ENCODE peak calls at places on chromosomes 13 and 19, in nine cellular contexts. One of them, this sample, is unnamed.

GRCh38 chr19:45764487-45764886 is 4.6 kb downstream of the SIX5 start:
- DNase-seq in stimulated activated CD8-positive, alpha-beta memory T cell treated with anti-CD3 and anti-CD28 coated beads, Interleukin-4, amount 100 ng/mL, for 4 hours: no peak
- DNase-seq in activated naive CD8-positive, alpha-beta T cell treated with anti-CD3 and anti-CD28 coated beads, Interleukin-2, amount 50 U/mL, for 24 hours: no peak
- DNase-seq in LHCN-M2: no peak
- DNase-seq in tibial artery: no peak
- DNase-seq in aorta: no peak
- DNase-seq in T-helper 2 cell: no peak
- DNase-seq in Peyer's patch: no peak
- DNase-seq in germinal center: no peak
- DNase-seq in this sample: no peak

GRCh38 chr13:99886706-99887105 is 84.9 kb downstream of the ZIC5 start:
- DNase-seq in stimulated activated CD8-positive, alpha-beta memory T cell treated with anti-CD3 and anti-CD28 coated beads, Interleukin-4, amount 100 ng/mL, for 4 hours: no peak
- DNase-seq in activated naive CD8-positive, alpha-beta T cell treated with anti-CD3 and anti-CD28 coated beads, Interleukin-2, amount 50 U/mL, for 24 hours: no peak
- DNase-seq in LHCN-M2: peak
- DNase-seq in tibial artery: no peak
- DNase-seq in aorta: no peak
- DNase-seq in T-helper 2 cell: no peak
- DNase-seq in Peyer's patch: no peak
- DNase-seq in germinal center: no peak
- DNase-seq in this sample: no peak

GRCh38 chr13:33394294-33394932 is 108.9 kb upstream of the STARD13 start:
- DNase-seq in stimulated activated CD8-positive, alpha-beta memory T cell treated with anti-CD3 and anti-CD28 coated beads, Interleukin-4, amount 100 ng/mL, for 4 hours: no peak
- DNase-seq in activated naive CD8-positive, alpha-beta T cell treated with anti-CD3 and anti-CD28 coated beads, Interleukin-2, amount 50 U/mL, for 24 hours: no peak
- DNase-seq in LHCN-M2: no peak
- DNase-seq in tibial artery: no peak
- DNase-seq in aorta: no peak
- DNase-seq in T-helper 2 cell: no peak
- DNase-seq in Peyer's patch: no peak
- DNase-seq in germinal center: no peak
- DNase-seq in this sample: no peak

GRCh38 chr13:32528358-32528757 is 10.2 kb downstream of the N4BP2L2 start:
- DNase-seq in stimulated activated CD8-positive, alpha-beta memory T cell treated with anti-CD3 and anti-CD28 coated beads, Interleukin-4, amount 100 ng/mL, for 4 hours: no peak
- DNase-seq in activated naive CD8-positive, alpha-beta T cell treated with anti-CD3 and anti-CD28 coated beads, Interleukin-2, amount 50 U/mL, for 24 hours: no peak
- DNase-seq in LHCN-M2: peak
- DNase-seq in tibial artery: no peak
- DNase-seq in aorta: no peak
- DNase-seq in T-helper 2 cell: no peak
- DNase-seq in Peyer's patch: no peak
- DNase-seq in germinal center: no peak
- DNase-seq in this sample: peak

GRCh38 chr19:1019980-1020867 is 699 bp downstream of the TMEM259 start:
- DNase-seq in stimulated activated CD8-positive, alpha-beta memory T cell treated with anti-CD3 and anti-CD28 coated beads, Interleukin-4, amount 100 ng/mL, for 4 hours: no peak
- DNase-seq in activated naive CD8-positive, alpha-beta T cell treated with anti-CD3 and anti-CD28 coated beads, Interleukin-2, amount 50 U/mL, for 24 hours: peak
- DNase-seq in LHCN-M2: no peak
- DNase-seq in tibial artery: no peak
- DNase-seq in aorta: peak
- DNase-seq in T-helper 2 cell: no peak
- DNase-seq in Peyer's patch: peak
- DNase-seq in germinal center: no peak
- DNase-seq in this sample: peak

GRCh38 chr13:65724261-65724660 is 1505.9 kb downstream of the PCDH9 start:
- DNase-seq in stimulated activated CD8-positive, alpha-beta memory T cell treated with anti-CD3 and anti-CD28 coated beads, Interleukin-4, amount 100 ng/mL, for 4 hours: no peak
- DNase-seq in activated naive CD8-positive, alpha-beta T cell treated with anti-CD3 and anti-CD28 coated beads, Interleukin-2, amount 50 U/mL, for 24 hours: no peak
- DNase-seq in LHCN-M2: peak
- DNase-seq in tibial artery: no peak
- DNase-seq in aorta: no peak
- DNase-seq in T-helper 2 cell: no peak
- DNase-seq in Peyer's patch: no peak
- DNase-seq in germinal center: no peak
- DNase-seq in this sample: no peak

GRCh38 chr13:42272115-42272756 is at the start of gene AKAP11:
- DNase-seq in stimulated activated CD8-positive, alpha-beta memory T cell treated with anti-CD3 and anti-CD28 coated beads, Interleukin-4, amount 100 ng/mL, for 4 hours: peak
- DNase-seq in activated naive CD8-positive, alpha-beta T cell treated with anti-CD3 and anti-CD28 coated beads, Interleukin-2, amount 50 U/mL, for 24 hours: peak
- DNase-seq in LHCN-M2: peak
- DNase-seq in tibial artery: no peak
- DNase-seq in aorta: peak
- DNase-seq in T-helper 2 cell: peak
- DNase-seq in Peyer's patch: peak
- DNase-seq in germinal center: peak
- DNase-seq in this sample: peak

GRCh38 chr13:24995225-24995804 is 100.6 kb upstream of the PABPC3 start:
- DNase-seq in stimulated activated CD8-positive, alpha-beta memory T cell treated with anti-CD3 and anti-CD28 coated beads, Interleukin-4, amount 100 ng/mL, for 4 hours: peak
- DNase-seq in activated naive CD8-positive, alpha-beta T cell treated with anti-CD3 and anti-CD28 coated beads, Interleukin-2, amount 50 U/mL, for 24 hours: peak
- DNase-seq in LHCN-M2: peak
- DNase-seq in tibial artery: no peak
- DNase-seq in aorta: peak
- DNase-seq in T-helper 2 cell: peak
- DNase-seq in Peyer's patch: peak
- DNase-seq in germinal center: peak
- DNase-seq in this sample: peak

GRCh38 chr13:99426426-99426825 is 74.8 kb upstream of the TM9SF2 start:
- DNase-seq in stimulated activated CD8-positive, alpha-beta memory T cell treated with anti-CD3 and anti-CD28 coated beads, Interleukin-4, amount 100 ng/mL, for 4 hours: no peak
- DNase-seq in activated naive CD8-positive, alpha-beta T cell treated with anti-CD3 and anti-CD28 coated beads, Interleukin-2, amount 50 U/mL, for 24 hours: peak
- DNase-seq in LHCN-M2: no peak
- DNase-seq in tibial artery: no peak
- DNase-seq in aorta: no peak
- DNase-seq in T-helper 2 cell: no peak
- DNase-seq in Peyer's patch: no peak
- DNase-seq in germinal center: no peak
- DNase-seq in this sample: no peak

GRCh38 chr19:39858541-39858940 is 12.4 kb upstream of the FBL start:
- DNase-seq in stimulated activated CD8-positive, alpha-beta memory T cell treated with anti-CD3 and anti-CD28 coated beads, Interleukin-4, amount 100 ng/mL, for 4 hours: no peak
- DNase-seq in activated naive CD8-positive, alpha-beta T cell treated with anti-CD3 and anti-CD28 coated beads, Interleukin-2, amount 50 U/mL, for 24 hours: no peak
- DNase-seq in LHCN-M2: no peak
- DNase-seq in tibial artery: no peak
- DNase-seq in aorta: no peak
- DNase-seq in T-helper 2 cell: no peak
- DNase-seq in Peyer's patch: peak
- DNase-seq in germinal center: no peak
- DNase-seq in this sample: no peak

GRCh38 chr19:7691497-7691896 is 10.4 kb downstream of the FCER2 start:
- DNase-seq in stimulated activated CD8-positive, alpha-beta memory T cell treated with anti-CD3 and anti-CD28 coated beads, Interleukin-4, amount 100 ng/mL, for 4 hours: no peak
- DNase-seq in activated naive CD8-positive, alpha-beta T cell treated with anti-CD3 and anti-CD28 coated beads, Interleukin-2, amount 50 U/mL, for 24 hours: no peak
- DNase-seq in LHCN-M2: no peak
- DNase-seq in tibial artery: no peak
- DNase-seq in aorta: no peak
- DNase-seq in T-helper 2 cell: no peak
- DNase-seq in Peyer's patch: no peak
- DNase-seq in germinal center: no peak
- DNase-seq in this sample: no peak

GRCh38 chr13:113536461-113537110 is 46.1 kb upstream of the DCUN1D2 start:
- DNase-seq in stimulated activated CD8-positive, alpha-beta memory T cell treated with anti-CD3 and anti-CD28 coated beads, Interleukin-4, amount 100 ng/mL, for 4 hours: no peak
- DNase-seq in activated naive CD8-positive, alpha-beta T cell treated with anti-CD3 and anti-CD28 coated beads, Interleukin-2, amount 50 U/mL, for 24 hours: no peak
- DNase-seq in LHCN-M2: no peak
- DNase-seq in tibial artery: peak
- DNase-seq in aorta: no peak
- DNase-seq in T-helper 2 cell: no peak
- DNase-seq in Peyer's patch: peak
- DNase-seq in germinal center: no peak
- DNase-seq in this sample: no peak

GRCh38 chr19:45564131-45564780 is 20.3 kb downstream of the OPA3 start:
- DNase-seq in stimulated activated CD8-positive, alpha-beta memory T cell treated with anti-CD3 and anti-CD28 coated beads, Interleukin-4, amount 100 ng/mL, for 4 hours: no peak
- DNase-seq in activated naive CD8-positive, alpha-beta T cell treated with anti-CD3 and anti-CD28 coated beads, Interleukin-2, amount 50 U/mL, for 24 hours: no peak
- DNase-seq in LHCN-M2: no peak
- DNase-seq in tibial artery: no peak
- DNase-seq in aorta: no peak
- DNase-seq in T-helper 2 cell: no peak
- DNase-seq in Peyer's patch: peak
- DNase-seq in germinal center: no peak
- DNase-seq in this sample: no peak

GRCh38 chr19:34319230-34319585 is 45.8 kb upstream of the GPI start:
- DNase-seq in stimulated activated CD8-positive, alpha-beta memory T cell treated with anti-CD3 and anti-CD28 coated beads, Interleukin-4, amount 100 ng/mL, for 4 hours: no peak
- DNase-seq in activated naive CD8-positive, alpha-beta T cell treated with anti-CD3 and anti-CD28 coated beads, Interleukin-2, amount 50 U/mL, for 24 hours: no peak
- DNase-seq in LHCN-M2: no peak
- DNase-seq in tibial artery: no peak
- DNase-seq in aorta: no peak
- DNase-seq in T-helper 2 cell: no peak
- DNase-seq in Peyer's patch: no peak
- DNase-seq in germinal center: no peak
- DNase-seq in this sample: no peak

GRCh38 chr19:47598407-47599349 is 10.3 kb upstream of the BICRA start:
- DNase-seq in stimulated activated CD8-positive, alpha-beta memory T cell treated with anti-CD3 and anti-CD28 coated beads, Interleukin-4, amount 100 ng/mL, for 4 hours: no peak
- DNase-seq in activated naive CD8-positive, alpha-beta T cell treated with anti-CD3 and anti-CD28 coated beads, Interleukin-2, amount 50 U/mL, for 24 hours: no peak
- DNase-seq in LHCN-M2: peak
- DNase-seq in tibial artery: peak
- DNase-seq in aorta: peak
- DNase-seq in T-helper 2 cell: no peak
- DNase-seq in Peyer's patch: peak
- DNase-seq in germinal center: no peak
- DNase-seq in this sample: peak

GRCh38 chr19:50649433-50650391 is at the start of gene C19orf81:
- DNase-seq in stimulated activated CD8-positive, alpha-beta memory T cell treated with anti-CD3 and anti-CD28 coated beads, Interleukin-4, amount 100 ng/mL, for 4 hours: no peak
- DNase-seq in activated naive CD8-positive, alpha-beta T cell treated with anti-CD3 and anti-CD28 coated beads, Interleukin-2, amount 50 U/mL, for 24 hours: no peak
- DNase-seq in LHCN-M2: peak
- DNase-seq in tibial artery: no peak
- DNase-seq in aorta: no peak
- DNase-seq in T-helper 2 cell: no peak
- DNase-seq in Peyer's patch: no peak
- DNase-seq in germinal center: no peak
- DNase-seq in this sample: no peak

GRCh38 chr19:45154064-45154827 is 6.5 kb downstream of the NKPD1 start:
- DNase-seq in stimulated activated CD8-positive, alpha-beta memory T cell treated with anti-CD3 and anti-CD28 coated beads, Interleukin-4, amount 100 ng/mL, for 4 hours: no peak
- DNase-seq in activated naive CD8-positive, alpha-beta T cell treated with anti-CD3 and anti-CD28 coated beads, Interleukin-2, amount 50 U/mL, for 24 hours: no peak
- DNase-seq in LHCN-M2: peak
- DNase-seq in tibial artery: no peak
- DNase-seq in aorta: no peak
- DNase-seq in T-helper 2 cell: no peak
- DNase-seq in Peyer's patch: no peak
- DNase-seq in germinal center: no peak
- DNase-seq in this sample: peak

GRCh38 chr19:16153582-16154336 is 10.3 kb downstream of the HSH2D start:
- DNase-seq in stimulated activated CD8-positive, alpha-beta memory T cell treated with anti-CD3 and anti-CD28 coated beads, Interleukin-4, amount 100 ng/mL, for 4 hours: no peak
- DNase-seq in activated naive CD8-positive, alpha-beta T cell treated with anti-CD3 and anti-CD28 coated beads, Interleukin-2, amount 50 U/mL, for 24 hours: no peak
- DNase-seq in LHCN-M2: peak
- DNase-seq in tibial artery: no peak
- DNase-seq in aorta: no peak
- DNase-seq in T-helper 2 cell: no peak
- DNase-seq in Peyer's patch: no peak
- DNase-seq in germinal center: no peak
- DNase-seq in this sample: no peak

GRCh38 chr19:40416918-40417713 is 3.9 kb upstream of the PRX start:
- DNase-seq in stimulated activated CD8-positive, alpha-beta memory T cell treated with anti-CD3 and anti-CD28 coated beads, Interleukin-4, amount 100 ng/mL, for 4 hours: no peak
- DNase-seq in activated naive CD8-positive, alpha-beta T cell treated with anti-CD3 and anti-CD28 coated beads, Interleukin-2, amount 50 U/mL, for 24 hours: no peak
- DNase-seq in LHCN-M2: no peak
- DNase-seq in tibial artery: no peak
- DNase-seq in aorta: peak
- DNase-seq in T-helper 2 cell: no peak
- DNase-seq in Peyer's patch: peak
- DNase-seq in germinal center: no peak
- DNase-seq in this sample: no peak

GRCh38 chr13:99376924-99377323 is 69.7 kb upstream of the GPR183 start:
- DNase-seq in stimulated activated CD8-positive, alpha-beta memory T cell treated with anti-CD3 and anti-CD28 coated beads, Interleukin-4, amount 100 ng/mL, for 4 hours: no peak
- DNase-seq in activated naive CD8-positive, alpha-beta T cell treated with anti-CD3 and anti-CD28 coated beads, Interleukin-2, amount 50 U/mL, for 24 hours: peak
- DNase-seq in LHCN-M2: no peak
- DNase-seq in tibial artery: no peak
- DNase-seq in aorta: no peak
- DNase-seq in T-helper 2 cell: no peak
- DNase-seq in Peyer's patch: no peak
- DNase-seq in germinal center: no peak
- DNase-seq in this sample: no peak

GRCh38 chr13:60646600-60646999 is 249.6 kb downstream of the TDRD3 start:
- DNase-seq in stimulated activated CD8-positive, alpha-beta memory T cell treated with anti-CD3 and anti-CD28 coated beads, Interleukin-4, amount 100 ng/mL, for 4 hours: no peak
- DNase-seq in activated naive CD8-positive, alpha-beta T cell treated with anti-CD3 and anti-CD28 coated beads, Interleukin-2, amount 50 U/mL, for 24 hours: no peak
- DNase-seq in LHCN-M2: no peak
- DNase-seq in tibial artery: no peak
- DNase-seq in aorta: no peak
- DNase-seq in T-helper 2 cell: no peak
- DNase-seq in Peyer's patch: no peak
- DNase-seq in germinal center: no peak
- DNase-seq in this sample: no peak

GRCh38 chr19:35408284-35409171 is 37.7 kb downstream of the GPR42 start:
- DNase-seq in stimulated activated CD8-positive, alpha-beta memory T cell treated with anti-CD3 and anti-CD28 coated beads, Interleukin-4, amount 100 ng/mL, for 4 hours: no peak
- DNase-seq in activated naive CD8-positive, alpha-beta T cell treated with anti-CD3 and anti-CD28 coated beads, Interleukin-2, amount 50 U/mL, for 24 hours: no peak
- DNase-seq in LHCN-M2: no peak
- DNase-seq in tibial artery: peak
- DNase-seq in aorta: no peak
- DNase-seq in T-helper 2 cell: no peak
- DNase-seq in Peyer's patch: peak
- DNase-seq in germinal center: peak
- DNase-seq in this sample: no peak

GRCh38 chr13:70568571-70568970 is 460.3 kb upstream of the KLHL1 start:
- DNase-seq in stimulated activated CD8-positive, alpha-beta memory T cell treated with anti-CD3 and anti-CD28 coated beads, Interleukin-4, amount 100 ng/mL, for 4 hours: no peak
- DNase-seq in activated naive CD8-positive, alpha-beta T cell treated with anti-CD3 and anti-CD28 coated beads, Interleukin-2, amount 50 U/mL, for 24 hours: no peak
- DNase-seq in LHCN-M2: peak
- DNase-seq in tibial artery: no peak
- DNase-seq in aorta: no peak
- DNase-seq in T-helper 2 cell: no peak
- DNase-seq in Peyer's patch: no peak
- DNase-seq in germinal center: peak
- DNase-seq in this sample: peak

GRCh38 chr19:49691243-49692101 is 556 bp downstream of the CPT1C start:
- DNase-seq in stimulated activated CD8-positive, alpha-beta memory T cell treated with anti-CD3 and anti-CD28 coated beads, Interleukin-4, amount 100 ng/mL, for 4 hours: no peak
- DNase-seq in activated naive CD8-positive, alpha-beta T cell treated with anti-CD3 and anti-CD28 coated beads, Interleukin-2, amount 50 U/mL, for 24 hours: peak
- DNase-seq in LHCN-M2: peak
- DNase-seq in tibial artery: no peak
- DNase-seq in aorta: peak
- DNase-seq in T-helper 2 cell: no peak
- DNase-seq in Peyer's patch: no peak
- DNase-seq in germinal center: peak
- DNase-seq in this sample: peak